ENCODE peak calls at places on chromosome 2, in nine cellular contexts. P is MM.1S, T is GM23248, X is HCT116, E is neural progenitor cell, J is PC-3, N is OCI-LY7, Q is hepatocyte, F is SK-N-SH. K is an unnamed sample.
A peak's percentile ranks its signal among the peaks of the same experiment; 100 is the strongest.

GRCh38 chr2:240960309-240960962 is 38.0 kb upstream of the SNED1 start:
- DNase-seq in T (no peak), X (no peak), F (peak; percentile 93), Q (peak; percentile 83), E (no peak), N (no peak), P (no peak), J (no peak), K (no peak)

GRCh38 chr2:101714098-101714497 is 16.6 kb downstream of the MAP4K4 start:
- DNase-seq in F (no peak), T (no peak), J (no peak), N (peak; percentile 47), Q (no peak), P (no peak), X (no peak), E (no peak), K (no peak)

GRCh38 chr2:40559175-40559574 is 107.3 kb upstream of the SLC8A1 start:
- DNase-seq in P (no peak), Q (no peak), T (no peak), N (no peak), F (no peak), E (no peak), J (peak; percentile 70), X (no peak), K (no peak)

GRCh38 chr2:161384864-161385263 is 31.2 kb upstream of the TBR1 start:
- DNase-seq in F (no peak), T (no peak), Q (no peak), N (no peak), X (no peak), E (no peak), P (peak; percentile 70), J (no peak), K (no peak)

GRCh38 chr2:237955640-237956401 is 11.0 kb upstream of the UBE2F start:
- DNase-seq in N (no peak), F (peak; percentile 71), T (peak; percentile 52), J (no peak), X (no peak), E (peak; percentile 51), Q (peak; percentile 45), P (no peak), K (peak; percentile 69)

GRCh38 chr2:685421-685820 is 8.2 kb upstream of the TMEM18 start:
- DNase-seq in X (no peak), F (no peak), E (no peak), Q (no peak), T (no peak), J (no peak), N (no peak), P (no peak), K (no peak)

GRCh38 chr2:172551266-172551665 is 4.6 kb upstream of the PDK1 start:
- DNase-seq in F (no peak), P (no peak), X (no peak), E (peak; percentile 22), N (no peak), T (no peak), Q (no peak), J (peak; percentile 4), K (peak; percentile 65)

GRCh38 chr2:127635380-127636237 is 10.3 kb upstream of the GPR17 start:
- DNase-seq in E (no peak), Q (no peak), N (no peak), F (no peak), P (no peak), X (no peak), J (no peak), T (no peak), K (no peak)

GRCh38 chr2:238523158-238524110 is 96.7 kb downstream of the ASB1 start:
- DNase-seq in X (no peak), F (peak; percentile 87), P (no peak), J (no peak), T (peak; percentile 73), E (peak; percentile 72), N (no peak), Q (peak; percentile 49), K (peak; percentile 78)

DNA sequence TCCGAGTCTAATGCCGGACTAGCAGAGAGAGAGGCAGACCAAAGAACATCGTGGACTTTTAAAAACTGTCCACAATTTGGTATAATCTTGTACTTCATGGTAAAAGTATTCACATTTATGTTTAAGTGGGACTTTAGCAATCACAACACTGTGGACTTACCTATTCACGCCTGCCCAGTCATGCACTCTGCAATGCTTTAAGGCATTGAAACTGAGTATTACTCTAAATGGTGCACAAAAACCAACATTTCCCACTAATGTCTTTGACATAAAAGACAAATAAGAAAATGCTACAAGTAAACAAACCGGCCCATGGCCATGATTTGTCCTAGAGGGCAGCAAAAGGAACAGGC is 91.3 kb downstream of the ACVR1 start:
- DNase-seq in T (no peak), N (no peak), E (no peak), F (no peak), J (peak; percentile 4), X (no peak), P (no peak), Q (no peak), K (no peak)
- TF ChIP-seq EZH2phosphoT487 in T (no peak), N (no peak), E (no peak), F (no peak), J (no peak), X (no peak), P (no peak), Q (no peak), K (no peak)

GRCh38 chr2:31894656-31895055 is 116.2 kb downstream of the MEMO1 start:
- DNase-seq in X (no peak), J (no peak), T (no peak), P (no peak), F (no peak), Q (no peak), E (no peak), N (no peak), K (no peak)

GRCh38 chr2:31888550-31888949 is 122.3 kb downstream of the MEMO1 start:
- DNase-seq in T (no peak), Q (no peak), N (no peak), P (no peak), F (no peak), E (no peak), X (no peak), J (no peak), K (no peak)

GRCh38 chr2:31889044-31889443 is 121.8 kb downstream of the MEMO1 start:
- DNase-seq in J (no peak), Q (no peak), X (no peak), T (no peak), F (no peak), P (no peak), N (no peak), E (no peak), K (no peak)

GRCh38 chr2:31896293-31896692 is 114.5 kb downstream of the MEMO1 start:
- DNase-seq in J (no peak), F (no peak), T (no peak), P (no peak), E (no peak), X (no peak), Q (no peak), N (no peak), K (no peak)

GRCh38 chr2:31893093-31893492 is 117.7 kb downstream of the MEMO1 start:
- DNase-seq in N (no peak), P (no peak), X (no peak), F (no peak), T (no peak), Q (no peak), J (no peak), E (peak; percentile 20), K (peak; percentile 28)
- TF ChIP-seq EZH2phosphoT487 in N (no peak), P (no peak), X (no peak), F (no peak), T (no peak), Q (no peak), J (no peak), E (no peak), K (no peak)

DNA sequence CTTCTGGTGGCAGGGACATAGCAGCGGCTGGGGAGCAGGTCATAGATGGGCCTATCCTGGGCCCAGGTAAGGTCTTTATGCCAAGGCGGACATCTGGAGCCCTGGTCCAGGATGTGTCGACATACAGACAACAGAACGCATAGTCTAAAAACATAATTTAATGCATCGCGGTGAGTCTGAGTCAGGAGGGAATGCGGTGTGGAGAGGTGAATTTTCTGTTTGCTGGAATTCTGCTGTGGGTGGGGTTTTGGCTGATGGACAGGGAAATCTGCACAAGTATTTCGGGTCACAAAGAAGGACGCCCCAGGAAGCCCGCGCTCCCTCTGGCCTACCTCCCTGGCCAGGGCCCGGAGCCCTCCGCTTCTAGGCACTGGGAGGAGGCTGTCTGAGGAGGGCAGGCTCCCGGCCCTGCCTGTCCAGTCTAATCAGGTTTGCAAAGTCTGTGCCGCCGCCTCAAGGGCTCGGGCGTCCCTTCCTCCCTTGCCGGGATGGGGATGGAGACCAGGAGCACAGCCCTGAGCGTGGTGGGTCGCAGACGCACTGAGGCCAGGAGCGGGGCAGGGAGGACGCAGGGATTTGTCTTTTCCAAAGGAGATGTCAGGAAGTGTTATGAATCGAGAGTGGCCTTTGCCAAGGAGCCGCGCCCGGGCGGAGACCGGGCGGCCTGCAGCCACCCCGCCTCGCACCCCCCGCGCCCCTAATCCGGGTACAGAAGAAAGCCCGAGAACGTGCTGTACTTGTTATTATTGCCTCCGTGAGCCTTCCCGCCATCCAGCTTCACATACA is 2.3 kb downstream of the C1QL2 start:
- DNase-seq in P (no peak), Q (peak; percentile 10), X (no peak), J (no peak), T (peak; percentile 11), N (no peak), F (peak; percentile 33), E (peak; percentile 75), K (peak; percentile 72)
- TF ChIP-seq EZH2phosphoT487 in P (no peak), Q (no peak), X (no peak), J (no peak), T (peak; percentile 46), N (no peak), F (no peak), E (no peak), K (no peak)

GRCh38 chr2:217491271-217491670 is 511.5 kb downstream of the TNS1 start:
- DNase-seq in X (no peak), Q (peak; percentile 23), N (no peak), E (no peak), F (no peak), T (no peak), J (no peak), P (no peak), K (no peak)

GRCh38 chr2:217494572-217494971 is 508.2 kb downstream of the TNS1 start:
- DNase-seq in J (no peak), X (no peak), T (no peak), N (no peak), P (no peak), E (no peak), F (no peak), Q (no peak), K (no peak)

GRCh38 chr2:217484046-217484445 is 518.7 kb downstream of the TNS1 start:
- DNase-seq in P (no peak), F (no peak), E (no peak), N (no peak), J (no peak), T (no peak), Q (no peak), X (no peak), K (no peak)

DNA sequence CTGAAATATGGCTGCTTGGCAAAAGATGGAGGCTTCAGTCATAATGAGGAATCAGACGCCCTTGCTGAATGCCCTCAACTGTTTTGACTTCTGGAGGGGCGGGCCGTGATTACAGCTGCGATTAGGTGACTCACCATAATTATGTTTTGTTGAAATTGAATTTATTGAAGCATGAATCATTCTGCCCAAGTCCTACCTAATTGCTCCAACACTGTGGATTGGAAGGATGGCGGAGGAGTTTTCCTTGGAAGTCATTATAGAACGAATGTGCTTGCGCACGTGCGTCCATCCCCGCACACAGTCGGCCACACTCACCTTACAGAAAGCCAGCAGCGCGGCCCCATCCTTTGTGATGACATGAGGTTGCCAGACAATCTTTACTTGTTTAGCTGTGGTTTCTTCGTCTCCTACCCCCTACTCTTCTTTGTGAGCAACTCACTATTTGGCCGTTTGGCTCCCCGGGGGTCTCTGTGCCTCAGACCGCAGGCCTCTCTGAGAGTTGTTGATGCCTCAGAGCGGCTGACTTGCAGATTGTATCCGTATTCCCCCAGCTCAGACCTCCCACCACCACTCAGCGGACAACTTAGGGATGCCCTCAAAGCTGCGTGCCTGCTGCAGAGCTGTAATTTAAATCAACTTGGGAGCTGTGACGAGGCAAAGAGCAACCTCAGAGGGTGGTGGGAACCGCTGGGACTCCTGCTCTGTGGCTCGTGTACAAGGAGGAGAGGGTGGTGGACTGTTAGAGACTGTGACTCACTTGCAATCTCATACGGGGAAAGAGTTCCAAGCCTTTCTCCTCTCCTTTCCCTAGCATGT is 513.4 kb downstream of the TNS1 start:
- DNase-seq in P (no peak), X (no peak), F (no peak), J (peak; percentile 11), T (peak; percentile 70), E (peak; percentile 31), N (no peak), Q (no peak), K (peak; percentile 18)
- TF ChIP-seq EZH2phosphoT487 in P (no peak), X (no peak), F (no peak), J (no peak), T (no peak), E (no peak), N (no peak), Q (no peak), K (no peak)

K was measured in GM23338.